ENCODE peak calls at places on chromosome 19, in eight cellular contexts. C is cardiac muscle cell, R is H1, S is heart left ventricle, L is nucleus accumbens, I is WTC11, W is Peyer's patch, V is AML-193. B is an unnamed sample.

GRCh38 chr19:18742838-18743237 is 48.3 kb downstream of the COMP start:
- DNase-seq in C (no peak), R (no peak), S (peak), L (no peak), I (no peak), W (peak), V (no peak), B (no peak)

GRCh38 chr19:10270180-10270615 is 722 bp upstream of the ICAM1 start:
- DNase-seq in C (no peak), R (no peak), S (peak), L (no peak), I (no peak), W (peak), V (peak), B (peak)

GRCh38 chr19:45884682-45885555 is 1.0 kb downstream of the IRF2BP1 start:
- DNase-seq in C (peak), R (no peak), S (no peak), L (no peak), I (peak), W (no peak), V (no peak), B (peak)

GRCh38 chr19:49920624-49921363 is 8.2 kb upstream of the ATF5 start:
- DNase-seq in C (no peak), R (no peak), S (no peak), L (no peak), I (no peak), W (no peak), V (no peak), B (no peak)

GRCh38 chr19:19849056-19849455 is 16.6 kb upstream of the ZNF253 start:
- DNase-seq in C (no peak), R (no peak), S (no peak), L (no peak), I (no peak), W (no peak), V (no peak), B (no peak)

GRCh38 chr19:36169084-36169760 is 17.0 kb upstream of the COX7A1 start:
- DNase-seq in C (no peak), R (no peak), S (no peak), L (no peak), I (no peak), W (peak), V (no peak), B (no peak)

GRCh38 chr19:38731654-38732301 is 12.5 kb downstream of the CAPN12 start:
- DNase-seq in C (no peak), R (no peak), S (peak), L (no peak), I (no peak), W (peak), V (no peak), B (no peak)

GRCh38 chr19:35885909-35886308 is 14.4 kb downstream of the NFKBID start:
- DNase-seq in C (no peak), R (no peak), S (no peak), L (no peak), I (no peak), W (no peak), V (no peak), B (no peak)

GRCh38 chr19:38266981-38267597 is 2.7 kb downstream of the SPINT2 start:
- DNase-seq in C (no peak), R (no peak), S (no peak), L (no peak), I (no peak), W (peak), V (no peak), B (no peak)

GRCh38 chr19:4537953-4538600 is 1.8 kb downstream of the LRG1 start:
- DNase-seq in C (no peak), R (no peak), S (no peak), L (no peak), I (peak), W (no peak), V (no peak), B (no peak)

GRCh38 chr19:5086725-5087439 is 118.0 kb downstream of the KDM4B start:
- DNase-seq in C (no peak), R (peak), S (no peak), L (no peak), I (peak), W (no peak), V (no peak), B (no peak)

GRCh38 chr19:5172859-5173577 is 167.6 kb downstream of the PTPRS start:
- DNase-seq in C (no peak), R (no peak), S (peak), L (no peak), I (no peak), W (no peak), V (no peak), B (peak)

GRCh38 chr19:327291-328024 is 17.1 kb downstream of the MIER2 start:
- DNase-seq in C (no peak), R (no peak), S (no peak), L (no peak), I (no peak), W (no peak), V (no peak), B (no peak)